ENCODE peak calls at places on chromosomes 12 and 14, in five cellular contexts. K is head of caudate nucleus, X is amniotic stem cell, F is KBM-7, W is HS-5. Q is an unnamed sample.

GRCh38 chr14:61211476-61212262 is 69.5 kb downstream of the TMEM30B start:
- DNase-seq in F (peak; percentile 27), K (no peak), W (no peak), X (no peak), Q (no peak)

GRCh38 chr12:43453761-43454160 is 98.2 kb downstream of the ADAMTS20 start:
- DNase-seq in F (no peak), W (no peak), K (no peak), X (no peak), Q (no peak)

GRCh38 chr12:112294793-112295192 is 87.4 kb downstream of the HECTD4 start:
- DNase-seq in K (no peak), X (no peak), W (no peak), F (no peak), Q (no peak)

GRCh38 chr14:66596241-66596985 is 88.5 kb downstream of the GPHN start:
- DNase-seq in K (no peak), F (no peak), X (no peak), W (no peak), Q (peak; percentile 65)

GRCh38 chr12:62632521-62632920 is 165.9 kb downstream of the MON2 start:
- DNase-seq in X (no peak), F (no peak), W (no peak), K (peak; percentile 51), Q (no peak)

GRCh38 chr12:26978801-26979200 is 35.4 kb downstream of the TM7SF3 start:
- DNase-seq in F (no peak), W (no peak), K (no peak), X (no peak), Q (no peak)

GRCh38 chr12:6639151-6639773 is 3.5 kb upstream of the LPAR5 start:
- DNase-seq in X (no peak), K (no peak), W (no peak), F (no peak), Q (no peak)

GRCh38 chr14:28088125-28088524 is 678.5 kb upstream of the FOXG1 start:
- DNase-seq in F (no peak), X (no peak), K (no peak), W (no peak), Q (no peak)

GRCh38 chr14:104249706-104250105 is 111.3 kb downstream of the KIF26A start:
- DNase-seq in F (no peak), K (no peak), W (no peak), X (no peak), Q (no peak)

GRCh38 chr12:89486231-89486630 is 38.4 kb downstream of the GALNT4 start:
- DNase-seq in W (no peak), K (no peak), X (no peak), F (no peak), Q (no peak)

GRCh38 chr14:104446611-104447010 is 133.0 kb upstream of the C14orf180 start:
- DNase-seq in K (no peak), W (no peak), F (no peak), X (no peak), Q (no peak)

GRCh38 chr14:51666831-51667230 is 15.1 kb downstream of the FRMD6 start:
- DNase-seq in W (no peak), F (no peak), K (no peak), X (no peak), Q (no peak)

GRCh38 chr12:31874961-31875608 is 84.1 kb upstream of the RESF1 start:
- DNase-seq in W (peak; percentile 22), K (no peak), X (no peak), F (peak; percentile 90), Q (no peak)

GRCh38 chr14:66395300-66395699 is 90.9 kb upstream of the CCDC196 start:
- DNase-seq in F (peak; percentile 45), X (no peak), W (no peak), K (no peak), Q (no peak)

GRCh38 chr12:11862794-11863193 is 207.9 kb upstream of the BCL2L14 start:
- DNase-seq in F (no peak), K (no peak), X (no peak), W (no peak), Q (no peak)

GRCh38 chr14:35821546-35822411 is 4.4 kb upstream of the BRMS1L start:
- DNase-seq in K (no peak), W (no peak), X (no peak), F (peak; percentile 69), Q (no peak)

GRCh38 chr12:103667129-103667528 is 80.1 kb downstream of the STAB2 start:
- DNase-seq in F (no peak), X (no peak), W (no peak), K (no peak), Q (no peak)

GRCh38 chr14:101109347-101109638 is 205.8 kb upstream of the RTL1 start:
- DNase-seq in W (no peak), K (no peak), X (no peak), F (no peak), Q (no peak)